ENCODE peak calls at places on chromosomes 6 and 20, in seven cellular contexts. W, G, D, I, Q, K and S are unnamed samples.
A peak's percentile ranks its signal among the peaks of the same experiment; 100 is the strongest.

GRCh38 chr20:57792386-57793095 is 82.7 kb upstream of the PMEPA1 start:
- DNase-seq in Q (peak; percentile 42), G (peak; percentile 35), K (peak; percentile 96), W (no peak), D (no peak), I (no peak), S (no peak)

GRCh38 chr6:154515808-154516207 is 5.3 kb upstream of the CNKSR3 start:
- DNase-seq in W (no peak), D (no peak), I (peak; percentile 22), G (no peak), K (no peak), Q (no peak), S (no peak)

GRCh38 chr6:137589067-137589848 is 95.1 kb upstream of the OLIG3 start:
- DNase-seq in I (no peak), G (peak; percentile 29), Q (peak; percentile 84), D (no peak), K (peak; percentile 77), W (peak; percentile 39), S (no peak)

GRCh38 chr20:22464312-22465003 is 119.9 kb downstream of the FOXA2 start:
- DNase-seq in I (no peak), W (no peak), G (no peak), K (no peak), D (no peak), Q (no peak), S (no peak)

GRCh38 chr6:5220436-5220835 is 40.3 kb downstream of the LYRM4 start:
- DNase-seq in W (no peak), D (no peak), I (no peak), G (no peak), K (no peak), Q (no peak), S (no peak)

GRCh38 chr20:9474835-9475413 is 39.5 kb upstream of the LAMP5 start:
- DNase-seq in W (no peak), K (no peak), I (peak; percentile 27), D (no peak), G (no peak), Q (no peak), S (no peak)

GRCh38 chr6:157716553-157716952 is 106.5 kb upstream of the SNX9 start:
- DNase-seq in W (no peak), Q (no peak), G (no peak), K (no peak), D (no peak), I (peak; percentile 27), S (no peak)

GRCh38 chr6:132978685-132979084 is 164.3 kb downstream of the RPS12 start:
- DNase-seq in G (no peak), I (no peak), K (no peak), W (no peak), Q (no peak), D (no peak), S (no peak)

GRCh38 chr6:36727491-36728021 is 29.9 kb downstream of the RAB44 start:
- DNase-seq in W (no peak), K (no peak), G (peak; percentile 39), Q (no peak), D (no peak), I (no peak), S (no peak)

GRCh38 chr20:53413188-53413631 is 180.4 kb downstream of the ZNF217 start:
- DNase-seq in K (peak; percentile 63), I (no peak), G (no peak), W (no peak), Q (peak; percentile 96), D (no peak), S (peak; percentile 74)

GRCh38 chr6:146980900-146981329 is 223.3 kb upstream of the STXBP5 start:
- DNase-seq in I (no peak), Q (no peak), D (no peak), G (no peak), K (no peak), W (no peak), S (no peak)

GRCh38 chr6:130132286-130132701 is 90.5 kb downstream of the SAMD3 start:
- DNase-seq in Q (no peak), I (no peak), D (no peak), K (no peak), W (no peak), G (no peak), S (peak; percentile 55)

GRCh38 chr6:19320066-19320465 is 517.1 kb upstream of the ID4 start:
- DNase-seq in W (no peak), G (no peak), I (no peak), Q (no peak), D (no peak), K (no peak), S (no peak)

GRCh38 chr6:133757330-133757729 is 131.6 kb upstream of the TCF21 start:
- DNase-seq in Q (no peak), G (no peak), W (no peak), D (no peak), K (no peak), I (peak; percentile 38), S (no peak)

GRCh38 chr20:33554914-33555420 is 65.1 kb downstream of the CBFA2T2 start:
- DNase-seq in W (peak; percentile 19), D (no peak), I (peak; percentile 95), K (no peak), G (peak; percentile 79), Q (no peak), S (no peak)

GRCh38 chr6:6683964-6684363 is 95.4 kb downstream of the LY86 start:
- DNase-seq in Q (no peak), G (no peak), D (no peak), W (no peak), K (no peak), I (no peak), S (no peak)

GRCh38 chr6:5961836-5962235 is 44.9 kb downstream of the NRN1 start:
- DNase-seq in K (no peak), W (no peak), Q (peak; percentile 21), I (no peak), D (no peak), G (no peak), S (no peak)

GRCh38 chr6:53347921-53348435 is 772 bp downstream of the ELOVL5 start:
- DNase-seq in Q (peak; percentile 90), W (peak; percentile 78), K (no peak), D (peak; percentile 71), I (peak; percentile 87), G (peak; percentile 53), S (peak; percentile 61)

GRCh38 chr6:34338811-34339210 is 53.7 kb downstream of the NUDT3 start:
- DNase-seq in I (no peak), K (no peak), D (no peak), Q (no peak), W (no peak), G (no peak), S (no peak)

GRCh38 chr6:39375405-39375804 is 52.9 kb upstream of the KCNK16 start:
- DNase-seq in W (no peak), K (no peak), Q (no peak), I (no peak), G (no peak), D (no peak), S (no peak)

GRCh38 chr20:50141018-50141675 is 12.4 kb downstream of the PEDS1 start:
- DNase-seq in W (no peak), Q (no peak), I (no peak), G (no peak), D (no peak), K (no peak), S (no peak)

GRCh38 chr6:12312736-12313135 is 22.6 kb downstream of the EDN1 start:
- DNase-seq in G (no peak), W (no peak), I (peak; percentile 65), Q (no peak), D (no peak), K (no peak), S (no peak)

GRCh38 chr6:56838016-56838555 is 116.8 kb upstream of the BEND6 start:
- DNase-seq in W (no peak), G (no peak), Q (no peak), I (no peak), D (no peak), K (no peak), S (no peak)

GRCh38 chr6:15921243-15921642 is 207.6 kb upstream of the MYLIP start:
- DNase-seq in D (no peak), I (peak; percentile 46), W (no peak), K (no peak), Q (no peak), G (no peak), S (no peak)

GRCh38 chr6:87553159-87553765 is 36.5 kb downstream of the RARS2 start:
- DNase-seq in D (no peak), W (no peak), Q (no peak), I (peak; percentile 19), K (no peak), G (no peak), S (no peak)

GRCh38 chr6:32627831-32628230 is 9.4 kb upstream of the HLA-DQA1 start:
- DNase-seq in D (no peak), Q (peak; percentile 62), K (no peak), I (no peak), G (peak; percentile 21), W (no peak), S (peak; percentile 85)

GRCh38 chr6:132190815-132191175 is 210.5 kb downstream of the MOXD1 start:
- DNase-seq in D (no peak), W (no peak), Q (no peak), G (peak; percentile 12), I (peak; percentile 75), K (no peak), S (no peak)

GRCh38 chr6:25004357-25004756 is 68.6 kb upstream of the RIPOR2 start:
- DNase-seq in I (no peak), K (no peak), D (no peak), Q (peak; percentile 53), G (no peak), W (no peak), S (no peak)
- H3K27me3 ChIP-seq in I (no peaks in the 10 kb centered on the region), K (no peaks in the 10 kb centered on the region), D (no peaks in the 10 kb centered on the region), Q (no peaks in the 10 kb centered on the region), G (no peaks in the 10 kb centered on the region), W (no peaks in the 10 kb centered on the region), S (no peaks in the 10 kb centered on the region)

GRCh38 chr20:63500151-63500901 is 1.4 kb upstream of the EEF1A2 start:
- DNase-seq in K (no peak), D (no peak), I (no peak), G (no peak), W (peak; percentile 14), Q (peak; percentile 52), S (no peak)
- H3K27me3 ChIP-seq in K (no peaks in the 10 kb centered on the region), D (no peaks in the 10 kb centered on the region), I (peaks cover 48% of the 10 kb centered on the region), G (peaks cover 19% of the 10 kb centered on the region), W (no peaks in the 10 kb centered on the region), Q (peaks cover 36% of the 10 kb centered on the region), S (peaks cover 34% of the 10 kb centered on the region)

DNA sequence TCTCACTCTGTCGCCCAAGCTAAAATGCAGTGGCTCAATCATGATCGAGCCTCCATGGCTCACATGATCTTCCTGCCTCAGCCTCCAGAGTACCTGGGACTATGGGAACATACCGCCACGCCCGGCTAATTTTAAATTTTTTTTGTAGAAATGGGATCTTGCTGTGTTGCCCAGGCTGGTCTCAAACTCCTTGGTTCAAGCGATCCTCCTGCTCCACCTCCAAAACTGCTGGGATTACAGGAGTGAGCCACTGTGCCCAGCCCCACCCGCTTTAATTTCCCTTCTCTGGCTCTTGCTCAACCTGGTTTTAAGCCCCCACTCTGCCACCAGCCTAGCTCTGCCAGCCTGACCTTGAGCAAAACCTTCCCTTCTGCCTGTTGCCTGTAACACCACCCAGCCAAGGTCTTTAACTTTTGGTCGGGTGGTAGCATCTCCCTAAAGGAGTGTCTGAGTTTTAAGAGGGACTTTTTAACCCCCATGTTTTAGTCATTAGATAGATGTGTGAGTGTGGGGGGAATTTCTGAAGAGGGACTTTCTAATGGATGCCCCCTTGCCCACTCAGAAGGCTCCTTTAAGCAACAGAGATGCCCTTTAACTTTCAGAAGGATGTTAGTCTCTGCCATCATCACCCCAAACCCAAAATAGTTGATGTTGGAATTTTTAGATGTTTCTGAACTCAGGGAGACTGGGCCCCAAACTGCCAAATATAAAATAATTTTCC is 71.8 kb upstream of the FOXP4 start:
- DNase-seq in K (no peak), G (no peak), D (no peak), I (no peak), W (no peak), Q (no peak), S (no peak)
- H3K27me3 ChIP-seq in K (no peaks in the 10 kb centered on the region), G (peaks cover 2% of the 10 kb centered on the region), D (peaks cover 8% of the 10 kb centered on the region), I (peaks cover 25% of the 10 kb centered on the region), W (peaks cover 20% of the 10 kb centered on the region), Q (peaks cover 23% of the 10 kb centered on the region), S (no peaks in the 10 kb centered on the region)

GRCh38 chr20:51195990-51196389 is 173.1 kb upstream of the KCNG1 start:
- DNase-seq in G (no peak), W (no peak), I (no peak), Q (peak; percentile 24), K (no peak), D (peak; percentile 36), S (no peak)
- H3K27me3 ChIP-seq in G (no peaks in the 10 kb centered on the region), W (no peaks in the 10 kb centered on the region), I (peaks cover 32% of the 10 kb centered on the region), Q (no peaks in the 10 kb centered on the region), K (no peaks in the 10 kb centered on the region), D (no peaks in the 10 kb centered on the region), S (no peaks in the 10 kb centered on the region)